ENCODE peak calls at places on chromosomes 5 and 9, in eight cellular contexts. L is endodermal cell, O is breast epithelium, V is Panc1, S is prostate gland, M is SJCRH30, U is left ventricle myocardium inferior, Q is heart left ventricle. N is an unnamed sample.

GRCh38 chr5:67255881-67256280 is 59.3 kb upstream of the CD180 start:
- DNase-seq in L (no peak), M (no peak), S (no peak), V (no peak), U (no peak), O (no peak), Q (no peak), N (no peak)

GRCh38 chr9:105257767-105258166 is 13.3 kb downstream of the SLC44A1 start:
- DNase-seq in L (no peak), S (no peak), M (no peak), V (no peak), Q (no peak), O (no peak), U (no peak), N (no peak)

GRCh38 chr5:67515020-67515689 is 318.6 kb upstream of the CD180 start:
- DNase-seq in U (no peak), Q (no peak), V (no peak), M (no peak), L (no peak), O (no peak), S (no peak), N (no peak)

GRCh38 chr5:135576075-135576599 is 2.7 kb downstream of the CXCL14 start:
- DNase-seq in L (peak; percentile 87), U (no peak), O (no peak), Q (no peak), S (no peak), V (no peak), M (no peak), N (no peak)

GRCh38 chr9:37390759-37391158 is 31.7 kb upstream of the GRHPR start:
- DNase-seq in V (no peak), L (peak; percentile 88), Q (no peak), O (no peak), S (no peak), U (no peak), M (no peak), N (no peak)

GRCh38 chr5:174145821-174146220 is 100.3 kb downstream of the NSG2 start:
- DNase-seq in L (peak; percentile 66), V (no peak), U (no peak), M (no peak), O (no peak), Q (no peak), S (no peak), N (no peak)

GRCh38 chr5:154370119-154370518 is 75.7 kb upstream of the SAP30L start:
- DNase-seq in U (no peak), S (no peak), V (no peak), L (peak; percentile 71), O (no peak), Q (no peak), M (peak; percentile 46), N (no peak)

GRCh38 chr5:124264499-124264898 is 481.9 kb downstream of the ZNF608 start:
- DNase-seq in U (no peak), L (no peak), Q (no peak), S (no peak), O (no peak), M (no peak), V (no peak), N (no peak)

GRCh38 chr5:37835400-37835973 is 4.4 kb downstream of the GDNF start:
- DNase-seq in L (no peak), U (no peak), M (no peak), Q (no peak), O (no peak), S (no peak), V (no peak), N (no peak)

GRCh38 chr5:612498-613424 is 621 bp downstream of the CEP72 start:
- DNase-seq in M (peak; percentile 16), U (no peak), Q (no peak), L (peak; percentile 76), O (no peak), V (no peak), S (no peak), N (peak; percentile 55)

GRCh38 chr9:92359380-92360007 is 33.7 kb downstream of the CENPP start:
- DNase-seq in V (no peak), L (no peak), U (no peak), Q (no peak), M (no peak), S (no peak), O (no peak), N (no peak)

GRCh38 chr5:179697993-179698934 is 503 bp upstream of the CANX start:
- DNase-seq in O (peak; percentile 99), M (peak; percentile 99), S (peak; percentile 99), U (peak; percentile 99), V (peak; percentile 93), L (peak; percentile 100), Q (peak; percentile 99), N (peak; percentile 99)

GRCh38 chr5:179698935-179699639 is at the start of gene CANX:
- DNase-seq in U (no peak), L (no peak), M (no peak), V (no peak), S (no peak), Q (no peak), O (no peak), N (no peak)

GRCh38 chr5:179697108-179697507 is 1.7 kb upstream of the CANX start:
- DNase-seq in M (no peak), Q (no peak), V (no peak), L (no peak), O (no peak), U (no peak), S (no peak), N (no peak)

GRCh38 chr5:179699640-179700298 is 1.0 kb downstream of the CANX start:
- DNase-seq in Q (no peak), V (no peak), S (no peak), M (peak; percentile 37), O (no peak), U (no peak), L (no peak), N (no peak)

GRCh38 chr5:179700401-179700918 is 1.7 kb downstream of the CANX start:
- DNase-seq in U (no peak), M (no peak), S (no peak), V (no peak), O (no peak), L (no peak), Q (no peak), N (no peak)
- H3K36me3 ChIP-seq in U (peaks cover 8% of the 10 kb centered on the region), M (peaks cover 30% of the 10 kb centered on the region), S (no peaks in the 10 kb centered on the region), V (peaks cover 16% of the 10 kb centered on the region), O (no peaks in the 10 kb centered on the region), L (peaks cover 48% of the 10 kb centered on the region), Q (no peaks in the 10 kb centered on the region), N (no peaks in the 10 kb centered on the region)

DNA sequence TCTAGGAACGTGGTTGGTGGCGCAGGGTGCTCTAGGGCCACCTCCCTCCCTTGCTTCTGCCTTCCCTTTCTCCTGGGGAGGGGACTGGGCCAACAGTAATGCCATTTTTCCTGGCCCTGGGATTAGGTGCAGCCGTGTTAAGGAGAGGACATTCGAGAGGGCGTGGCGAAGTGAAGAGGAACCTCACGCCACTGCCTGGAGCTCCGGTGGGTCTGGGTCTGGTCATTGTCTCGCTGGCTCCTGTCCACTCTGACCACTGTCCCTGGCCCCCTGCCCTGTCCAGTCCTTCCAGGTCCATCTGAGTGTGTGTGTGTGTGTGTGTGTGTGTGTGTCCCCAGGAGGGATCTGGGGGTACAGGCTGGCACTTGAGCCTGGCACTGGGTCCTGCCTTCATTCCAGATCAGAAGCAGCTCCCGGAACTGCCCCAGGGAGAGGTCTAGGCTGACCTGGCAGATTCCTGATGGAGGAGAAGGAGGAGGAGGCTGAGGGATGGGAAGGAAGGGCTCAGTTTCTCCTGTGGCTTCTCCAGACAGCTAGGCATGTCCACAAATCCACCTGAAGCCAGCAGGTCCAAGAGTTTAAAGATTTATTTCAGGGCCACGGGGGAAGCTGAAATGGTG is at the start of gene NDST1:
- DNase-seq in Q (no peak), S (no peak), O (peak; percentile 70), V (no peak), L (no peak), U (no peak), M (no peak), N (no peak)
- H3K27ac ChIP-seq in Q (peak within 1 kb of the TSS; percentile 73), S (peak within 1 kb of the TSS; percentile 67), O (peak within 1 kb of the TSS; percentile 99), V (peak within 1 kb of the TSS; percentile 45), L (peak within 1 kb of the TSS; percentile 24), U (peak within 1 kb of the TSS; percentile 90), M (no peak within 1 kb of the TSS), N (peak within 1 kb of the TSS; percentile 86)

GRCh38 chr9:33267368-33267767 is 2.5 kb downstream of the CHMP5 start:
- DNase-seq in M (no peak), V (no peak), Q (no peak), O (no peak), S (no peak), L (no peak), U (no peak), N (no peak)

GRCh38 chr9:33265211-33265885 is 499 bp downstream of the CHMP5 start:
- DNase-seq in S (no peak), Q (no peak), V (no peak), O (no peak), U (no peak), L (no peak), M (no peak), N (peak; percentile 62)

GRCh38 chr9:33263936-33264472 is 504 bp downstream of the BAG1 start:
- DNase-seq in L (no peak), V (no peak), Q (peak; percentile 71), U (peak; percentile 54), O (peak; percentile 31), S (peak; percentile 37), M (peak; percentile 63), N (peak; percentile 77)

GRCh38 chr9:33263131-33263935 is 1.2 kb downstream of the BAG1 start:
- DNase-seq in V (no peak), O (no peak), M (peak; percentile 37), S (peak; percentile 15), L (peak; percentile 61), Q (no peak), U (no peak), N (peak; percentile 62)

DNA sequence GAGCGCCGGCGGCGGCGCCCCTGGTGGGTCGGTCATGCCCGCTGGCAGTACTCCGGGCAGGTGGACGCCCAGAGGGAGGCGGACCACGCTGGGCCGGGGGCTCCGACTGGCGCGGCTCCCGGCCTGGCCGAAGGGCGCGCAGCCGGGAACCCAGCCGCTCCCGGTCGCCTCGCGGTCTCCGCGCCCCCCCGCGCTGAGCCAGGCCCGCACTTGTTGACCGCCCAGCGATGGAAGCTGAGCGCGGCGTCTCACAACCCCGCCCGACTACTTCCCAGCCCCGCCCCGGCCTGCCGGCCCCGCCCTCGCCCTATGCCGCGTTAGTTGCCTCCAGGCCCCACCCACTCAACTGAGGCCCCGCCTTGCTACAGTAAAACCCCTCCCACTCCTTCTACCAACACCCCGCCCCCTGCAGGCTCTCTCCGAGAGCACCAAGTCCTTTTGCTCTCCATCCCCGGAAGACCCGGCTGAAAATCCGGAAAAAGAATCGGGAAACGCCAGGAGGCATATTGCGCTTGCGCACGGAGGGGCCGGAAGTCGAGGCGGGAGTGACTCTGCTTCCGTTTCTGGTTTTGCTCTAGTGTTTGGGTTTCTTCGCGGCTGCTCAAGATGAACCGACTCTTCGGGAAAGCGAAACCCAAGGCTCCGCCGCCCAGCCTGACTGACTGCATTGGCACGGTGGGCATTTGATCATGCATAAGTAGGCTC is at the start of the genes BAG1 and CHMP5:
- DNase-seq in M (peak; percentile 99), V (peak; percentile 95), S (peak; percentile 100), O (peak; percentile 99), U (peak; percentile 100), Q (peak; percentile 100), L (peak; percentile 100), N (peak; percentile 100)
- H3K36me3 ChIP-seq in M (peaks cover 44% of the 10 kb centered on the region), V (peaks cover 39% of the 10 kb centered on the region), S (peaks cover 5% of the 10 kb centered on the region), O (no peaks in the 10 kb centered on the region), U (peaks cover 64% of the 10 kb centered on the region), Q (no peaks in the 10 kb centered on the region), L (peaks cover 39% of the 10 kb centered on the region), N (peaks cover 70% of the 10 kb centered on the region)

DNA sequence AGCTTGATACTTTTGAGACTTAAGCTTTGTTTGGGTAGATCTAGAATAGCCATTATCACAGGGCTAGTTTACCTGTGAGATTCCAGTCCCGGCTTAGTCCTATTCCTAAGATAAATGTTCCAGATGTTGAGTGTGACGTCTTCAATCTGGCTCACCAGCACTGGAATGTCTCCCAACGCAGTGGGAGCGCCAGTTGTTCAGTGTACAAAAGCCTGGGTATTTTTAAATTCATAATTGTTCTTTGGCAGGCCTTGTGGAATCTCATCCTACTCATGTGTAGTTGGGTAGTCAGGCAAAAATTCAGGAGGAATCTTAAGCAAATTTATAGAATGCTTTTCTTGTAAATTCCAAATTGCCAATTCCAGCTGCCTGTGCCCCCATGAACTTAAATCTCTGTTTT is 272.6 kb upstream of the KCNN2 start:
- DNase-seq in O (no peak), L (no peak), Q (no peak), V (no peak), U (no peak), S (no peak), M (no peak), N (no peak)
- H3K27ac ChIP-seq in O (no peak overlapping the region), L (no peak overlapping the region), Q (no peak overlapping the region), V (no peak overlapping the region), U (no peak overlapping the region), S (no peak overlapping the region), M (no peak overlapping the region), N (no peak overlapping the region)